ENCODE peak calls at places on chromosome 14, in ten cellular contexts. A, R, G, Z, Y, B, X, V, N and F are unnamed samples.

GRCh38 chr14:90970167-90970600 is 90.3 kb downstream of the RPS6KA5 start:
- DNase-seq in Y (peak; percentile 79), Z (no peak), V (no peak), N (peak; percentile 38), X (no peak), A (no peak), B (peak; percentile 20), G (no peak), R (no peak), F (no peak)

GRCh38 chr14:95156153-95156764 is 1.1 kb downstream of the DICER1 start:
- DNase-seq in N (peak; percentile 24), B (peak; percentile 9), X (peak; percentile 7), G (no peak), Y (peak; percentile 34), V (peak; percentile 46), Z (no peak), A (no peak), R (no peak), F (no peak)

GRCh38 chr14:31387091-31387490 is 33.3 kb downstream of the HEATR5A start:
- DNase-seq in V (no peak), X (no peak), R (no peak), Z (no peak), Y (no peak), G (no peak), N (no peak), B (no peak), A (no peak), F (no peak)

GRCh38 chr14:73879027-73879426 is 7.6 kb upstream of the ZNF410 start:
- DNase-seq in N (no peak), A (no peak), Z (no peak), X (no peak), G (no peak), R (no peak), Y (no peak), B (no peak), V (no peak), F (no peak)

GRCh38 chr14:94099006-94099405 is 11.5 kb upstream of the IFI27 start:
- DNase-seq in R (no peak), A (no peak), X (no peak), B (no peak), Y (no peak), G (no peak), N (no peak), V (no peak), Z (no peak), F (no peak)

GRCh38 chr14:56751471-56751870 is 58.8 kb downstream of the OTX2 start:
- DNase-seq in N (no peak), X (no peak), A (no peak), G (no peak), Z (no peak), B (no peak), R (no peak), Y (no peak), V (no peak), F (no peak)

GRCh38 chr14:22487401-22487800 is 101.6 kb downstream of the DAD1 start:
- DNase-seq in X (no peak), R (no peak), V (no peak), Z (no peak), N (no peak), G (no peak), B (no peak), Y (no peak), A (no peak), F (no peak)

GRCh38 chr14:59360923-59361794 is 104.0 kb downstream of the GPR135 start:
- DNase-seq in G (peak; percentile 44), X (no peak), R (no peak), N (peak; percentile 92), Z (peak; percentile 99), B (no peak), V (peak; percentile 34), A (no peak), Y (peak; percentile 76), F (peak; percentile 86)

GRCh38 chr14:84643438-84643837 is 886.5 kb upstream of the FLRT2 start:
- DNase-seq in B (no peak), Y (no peak), Z (no peak), N (no peak), X (no peak), R (no peak), A (no peak), V (no peak), G (no peak), F (no peak)

GRCh38 chr14:96424104-96424989 is 32.4 kb downstream of the AK7 start:
- DNase-seq in G (no peak), R (no peak), Z (peak; percentile 86), A (no peak), B (peak; percentile 80), V (peak; percentile 13), X (peak; percentile 27), Y (peak; percentile 85), N (peak; percentile 85), F (no peak)

GRCh38 chr14:68894802-68895201 is 84.3 kb downstream of the ACTN1 start:
- DNase-seq in R (peak; percentile 56), N (peak; percentile 57), X (no peak), G (no peak), Z (no peak), A (no peak), V (no peak), B (no peak), Y (no peak), F (no peak)

GRCh38 chr14:106556665-106557289 is 1030.4 kb downstream of the TMEM121 start:
- DNase-seq in Z (no peak), R (no peak), Y (no peak), V (peak; percentile 11), G (peak; percentile 23), N (no peak), B (peak; percentile 51), X (peak; percentile 24), A (peak; percentile 55), F (no peak)

GRCh38 chr14:41295734-41296133 is 310.9 kb upstream of the LRFN5 start:
- DNase-seq in N (no peak), A (no peak), R (no peak), Z (no peak), B (no peak), X (no peak), V (no peak), Y (no peak), G (no peak), F (no peak)

GRCh38 chr14:74491952-74492351 is 1.2 kb downstream of the NPC2 start:
- DNase-seq in Y (peak; percentile 66), A (no peak), N (peak; percentile 45), G (no peak), Z (no peak), B (peak; percentile 56), V (peak; percentile 65), X (no peak), R (no peak), F (peak; percentile 73)

GRCh38 chr14:90491221-90491867 is 94.5 kb downstream of the CALM1 start:
- DNase-seq in N (peak; percentile 91), G (peak; percentile 73), A (no peak), X (no peak), R (peak; percentile 92), Z (no peak), B (no peak), Y (peak; percentile 82), V (no peak), F (no peak)

GRCh38 chr14:100096656-100097055 is 31.4 kb downstream of the EVL start:
- DNase-seq in A (no peak), B (no peak), V (no peak), N (peak; percentile 36), G (no peak), Z (no peak), X (no peak), Y (no peak), R (no peak), F (no peak)

GRCh38 chr14:32366256-32366655 is 37.2 kb downstream of the AKAP6 start:
- DNase-seq in V (no peak), B (no peak), R (no peak), X (no peak), Z (no peak), G (no peak), N (peak; percentile 71), A (no peak), Y (peak; percentile 67), F (peak; percentile 61)

GRCh38 chr14:34161351-34162169 is 210.7 kb upstream of the EGLN3 start:
- DNase-seq in N (no peak), G (no peak), A (no peak), R (no peak), Y (no peak), V (no peak), B (no peak), X (no peak), Z (no peak), F (no peak)

GRCh38 chr14:60839057-60839456 is 104.5 kb downstream of the MNAT1 start:
- DNase-seq in A (no peak), V (no peak), N (no peak), Z (no peak), G (no peak), R (no peak), X (no peak), Y (no peak), B (no peak), F (peak; percentile 67)

GRCh38 chr14:72291908-72292688 is 359.9 kb downstream of the RGS6 start:
- DNase-seq in B (peak; percentile 42), A (no peak), Y (peak; percentile 54), X (no peak), Z (peak; percentile 62), G (no peak), N (peak; percentile 70), V (peak; percentile 67), R (no peak), F (peak; percentile 54)

GRCh38 chr14:89429206-89430091 is 12.4 kb upstream of the FOXN3 start:
- DNase-seq in Y (no peak), X (no peak), A (no peak), R (no peak), Z (peak; percentile 85), N (no peak), G (no peak), V (no peak), B (no peak), F (peak; percentile 66)

GRCh38 chr14:26056232-26056631 is 541.6 kb downstream of the NOVA1 start:
- DNase-seq in B (no peak), V (no peak), A (no peak), Y (no peak), N (no peak), G (no peak), Z (no peak), X (no peak), R (no peak), F (no peak)

GRCh38 chr14:24677956-24678355 is 44.0 kb upstream of the GZMB start:
- DNase-seq in B (no peak), N (no peak), Y (no peak), G (no peak), V (no peak), R (no peak), X (no peak), A (no peak), Z (no peak), F (no peak)

GRCh38 chr14:41830679-41831078 is 224.0 kb downstream of the LRFN5 start:
- DNase-seq in B (no peak), Y (peak; percentile 87), Z (peak; percentile 31), G (no peak), R (no peak), N (peak; percentile 69), A (no peak), X (no peak), V (peak; percentile 42), F (peak; percentile 66)

GRCh38 chr14:75720828-75721227 is 59.8 kb downstream of the TTLL5 start:
- DNase-seq in R (peak; percentile 83), A (no peak), X (no peak), Y (peak; percentile 78), N (peak; percentile 87), Z (no peak), B (no peak), G (peak; percentile 31), V (no peak), F (no peak)

GRCh38 chr14:70622111-70622712 is 19.5 kb upstream of the TTC9 start:
- DNase-seq in B (peak; percentile 57), Z (peak; percentile 10), R (no peak), V (peak; percentile 80), A (no peak), N (peak; percentile 46), G (no peak), X (no peak), Y (peak; percentile 38), F (peak; percentile 77)

GRCh38 chr14:25074112-25074511 is 24.2 kb upstream of the STXBP6 start:
- DNase-seq in A (no peak), N (no peak), Y (no peak), R (no peak), X (no peak), V (no peak), B (no peak), G (no peak), Z (no peak), F (no peak)

GRCh38 chr14:96060161-96060933 is 21.2 kb downstream of the C14orf132 start:
- DNase-seq in Z (no peak), A (no peak), V (no peak), R (no peak), X (no peak), Y (no peak), G (no peak), N (no peak), B (no peak), F (peak; percentile 34)